ENCODE peak calls at places on chromosomes 5 and 9, in four cellular contexts. N is GM23338, Q is HCT116, T is hepatocyte. H is an unnamed sample.

GRCh38 chr5:7017004-7017770 is 304.0 kb downstream of the TENT4A start:
- DNase-seq in N (no peak), Q (no peak), T (no peak), H (no peak)

GRCh38 chr9:109558718-109559151 is 60.6 kb upstream of the PTPN3 start:
- DNase-seq in N (no peak), T (no peak), Q (no peak), H (no peak)

GRCh38 chr5:34970552-34970951 is 41.2 kb downstream of the DNAJC21 start:
- DNase-seq in Q (no peak), T (no peak), N (no peak), H (peak; percentile 8)

GRCh38 chr9:26034776-26035175 is 356.5 kb upstream of the TUSC1 start:
- DNase-seq in N (no peak), T (no peak), Q (no peak), H (no peak)

GRCh38 chr9:127555830-127556820 is 56.0 kb upstream of the STXBP1 start:
- DNase-seq in T (peak; percentile 80), N (no peak), Q (peak; percentile 80), H (no peak)

GRCh38 chr5:135714126-135714894 is 120.2 kb upstream of the SLC25A48 start:
- DNase-seq in Q (no peak), T (no peak), N (no peak), H (no peak)

GRCh38 chr5:168159425-168159824 is 132.0 kb upstream of the WWC1 start:
- DNase-seq in N (peak; percentile 84), Q (no peak), T (peak; percentile 53), H (peak; percentile 41)

GRCh38 chr5:1103505-1104326 is 8.1 kb downstream of the SLC12A7 start:
- DNase-seq in N (no peak), Q (no peak), T (peak; percentile 64), H (no peak)

GRCh38 chr9:121744002-121744686 is 92.7 kb downstream of the DAB2IP start:
- DNase-seq in N (peak; percentile 55), T (peak; percentile 73), Q (no peak), H (peak; percentile 46)

GRCh38 chr5:97547999-97548797 is 365.2 kb upstream of the RIOK2 start:
- DNase-seq in N (no peak), T (no peak), Q (no peak), H (no peak)

GRCh38 chr5:35213608-35214007 is 16.7 kb downstream of the PRLR start:
- DNase-seq in T (no peak), Q (no peak), N (no peak), H (no peak)

GRCh38 chr5:131635755-131636479 is 888 bp upstream of the RAPGEF6 start:
- DNase-seq in T (peak; percentile 9), N (peak; percentile 24), Q (no peak), H (no peak)

GRCh38 chr9:96478829-96479371 is 28.9 kb downstream of the HABP4 start:
- DNase-seq in N (no peak), T (no peak), Q (no peak), H (no peak)

GRCh38 chr5:72194846-72195245 is 87.6 kb downstream of the MAP1B start:
- DNase-seq in T (no peak), Q (no peak), N (no peak), H (no peak)

GRCh38 chr9:112562235-112562958 is 75.8 kb downstream of the KIAA1958 start:
- DNase-seq in Q (no peak), T (no peak), N (no peak), H (no peak)

GRCh38 chr5:154465169-154465568 is 12.9 kb downstream of the HAND1 start:
- DNase-seq in N (no peak), Q (peak; percentile 23), T (no peak), H (no peak)

GRCh38 chr5:149133795-149134777 is 7.2 kb upstream of the ABLIM3 start:
- DNase-seq in N (no peak), T (no peak), Q (peak; percentile 89), H (no peak)

GRCh38 chr9:83583151-83584014 is 39.6 kb upstream of the IDNK start:
- DNase-seq in Q (peak; percentile 48), N (peak; percentile 91), T (peak; percentile 76), H (peak; percentile 75)

GRCh38 chr9:16421534-16421933 is 448.9 kb downstream of the BNC2 start:
- DNase-seq in N (peak; percentile 57), T (no peak), Q (no peak), H (no peak)

GRCh38 chr5:160271396-160271795 is 41.0 kb downstream of the CCNJL start:
- DNase-seq in N (peak; percentile 62), T (peak; percentile 34), Q (no peak), H (peak; percentile 42)

GRCh38 chr5:150206780-150207115 is 16.9 kb downstream of the SLC6A7 start:
- DNase-seq in T (no peak), N (no peak), Q (no peak), H (no peak)

GRCh38 chr5:150210644-150211043 is 20.8 kb downstream of the SLC6A7 start:
- DNase-seq in N (no peak), Q (no peak), T (no peak), H (no peak)

GRCh38 chr5:150211156-150212030 is 21.5 kb downstream of the SLC6A7 start:
- DNase-seq in T (peak; percentile 39), N (peak; percentile 85), Q (no peak), H (no peak)

GRCh38 chr5:150208187-150209015 is 18.5 kb downstream of the SLC6A7 start:
- DNase-seq in Q (no peak), T (no peak), N (peak; percentile 22), H (peak; percentile 28)

GRCh38 chr5:150209020-150209635 is 19.3 kb downstream of the SLC6A7 start:
- DNase-seq in N (no peak), Q (no peak), T (no peak), H (peak; percentile 39)
- TF ChIP-seq EZH2phosphoT487 in N (no peak), Q (no peak), T (no peak), H (no peak)

DNA sequence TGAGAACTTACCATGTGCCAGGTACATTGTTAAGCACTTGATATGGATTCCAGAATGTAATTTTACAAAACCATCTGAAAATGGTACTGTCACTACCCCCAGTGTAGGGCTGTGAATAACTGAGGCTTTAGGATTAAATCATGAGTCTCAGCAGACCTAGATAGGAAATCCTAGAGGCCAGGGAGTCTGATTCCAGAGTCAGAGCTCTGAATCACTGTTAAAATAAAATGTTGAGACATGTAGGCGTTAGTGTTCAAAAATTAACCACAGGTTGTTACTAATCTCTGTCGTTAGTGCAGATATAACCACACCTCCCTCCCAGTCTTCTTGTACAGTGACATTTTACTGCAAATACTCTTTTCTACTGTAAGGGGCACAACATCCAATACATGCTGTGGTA is 1828.8 kb downstream of the MAT2B start:
- DNase-seq in N (no peak), Q (no peak), T (no peak), H (no peak)
- TF ChIP-seq EZH2phosphoT487 in N (no peak), Q (no peak), T (no peak), H (no peak)

GRCh38 chr5:111707624-111708165 is 49.3 kb downstream of the NREP start:
- DNase-seq in N (no peak), Q (no peak), T (no peak), H (no peak)

GRCh38 chr5:111704452-111705085 is 52.4 kb downstream of the NREP start:
- DNase-seq in N (no peak), T (no peak), Q (no peak), H (no peak)

GRCh38 chr5:111703662-111704061 is 53.3 kb downstream of the NREP start:
- DNase-seq in Q (no peak), N (no peak), T (no peak), H (no peak)

GRCh38 chr5:111706345-111706744 is 50.6 kb downstream of the NREP start:
- DNase-seq in N (no peak), T (peak; percentile 26), Q (no peak), H (no peak)
- TF ChIP-seq EZH2phosphoT487 in N (no peak), T (no peak), Q (no peak), H (no peak)

DNA sequence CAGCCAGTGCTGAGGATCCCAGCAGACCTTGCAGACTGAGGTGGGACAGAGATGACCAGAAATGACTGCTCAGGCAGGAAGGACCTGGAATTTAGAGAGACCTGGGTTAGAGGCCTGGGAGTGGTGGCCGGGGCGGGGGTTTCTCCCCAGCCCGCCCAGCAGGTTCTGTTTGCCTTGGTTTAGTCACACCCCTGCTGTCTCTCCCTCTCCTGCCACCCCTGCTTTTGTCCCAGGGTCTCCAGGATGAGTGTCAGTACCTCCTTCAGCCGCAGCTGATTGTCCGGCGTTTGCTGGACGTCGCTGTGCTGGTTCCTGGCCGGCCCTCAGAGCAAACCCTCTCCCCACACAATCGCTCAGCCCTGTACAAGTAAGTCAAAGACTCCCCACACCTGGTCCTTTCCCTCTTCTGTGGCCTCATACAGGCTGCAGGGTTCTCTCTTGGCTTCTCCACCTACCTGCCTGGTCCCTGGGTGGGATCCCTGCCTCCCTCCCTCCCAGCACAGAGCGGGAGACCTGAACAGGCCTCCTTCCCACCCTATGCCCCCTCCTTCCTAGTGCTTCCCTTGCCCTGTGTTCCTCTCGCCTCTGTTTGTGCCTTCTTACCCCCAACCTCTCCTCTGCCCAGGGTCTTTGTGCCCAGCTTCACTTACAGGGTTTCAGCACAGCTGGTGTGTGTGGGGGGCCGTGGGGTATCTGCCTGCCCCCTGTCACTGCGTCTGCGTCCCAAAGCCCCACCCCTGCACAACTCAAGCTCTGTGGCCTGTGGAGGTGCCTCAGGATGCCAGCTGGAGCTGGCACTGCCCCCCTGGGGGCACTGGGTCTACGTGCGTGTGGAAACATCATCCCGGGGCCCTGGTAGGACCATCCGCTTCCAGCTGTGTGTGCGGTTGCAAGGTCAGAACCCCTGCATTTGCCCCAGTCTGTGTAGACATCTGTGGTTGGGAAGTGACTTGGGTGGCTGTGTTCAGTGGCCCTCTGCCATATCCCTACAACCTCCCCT is 12.2 kb downstream of the TMEM8B start:
- DNase-seq in Q (no peak), T (no peak), N (no peak), H (no peak)
- TF ChIP-seq EZH2phosphoT487 in Q (no peak), T (no peak), N (no peak), H (no peak)

GRCh38 chr9:114486205-114486963 is 18.9 kb downstream of the WHRN start:
- DNase-seq in N (no peak), Q (no peak), T (no peak), H (no peak)
- TF ChIP-seq EZH2phosphoT487 in N (no peak), Q (no peak), T (no peak), H (no peak)

DNA sequence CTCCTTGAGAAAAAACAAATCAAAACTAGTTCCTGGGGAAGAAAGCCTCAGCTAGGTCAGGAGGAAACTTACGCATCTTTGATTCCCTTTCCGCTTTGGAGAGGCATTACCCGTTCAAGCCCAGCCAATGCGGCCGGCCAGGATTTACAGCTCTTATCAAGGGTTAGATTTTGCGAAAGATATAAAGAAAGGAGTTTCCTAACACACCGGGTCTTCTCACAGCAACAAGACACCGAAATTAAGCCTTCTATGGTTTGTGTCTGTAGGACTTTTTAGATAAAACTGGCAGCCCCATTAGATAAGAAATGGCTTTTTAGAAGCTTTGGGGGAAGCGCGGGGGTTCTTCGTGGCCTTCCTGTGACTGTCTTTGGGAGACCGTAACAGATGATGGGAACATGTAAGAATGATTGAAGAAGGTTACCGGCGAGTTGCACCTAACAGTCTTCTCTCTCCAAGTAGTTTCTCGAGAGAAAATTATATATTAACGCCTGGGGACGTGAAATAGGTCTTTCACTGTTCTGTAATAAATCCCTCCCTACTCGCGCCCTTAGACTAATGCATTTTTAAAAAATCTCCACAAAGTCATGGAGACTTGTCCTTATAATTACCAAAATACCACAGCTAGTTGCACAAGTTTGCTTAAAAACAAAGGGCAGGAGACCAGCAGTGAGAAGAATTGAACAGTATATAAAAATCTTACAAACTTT is 1.3 kb upstream of the ISL1 start:
- DNase-seq in Q (no peak), N (no peak), T (no peak), H (no peak)
- TF ChIP-seq EZH2phosphoT487 in Q (no peak), N (peak; percentile 12), T (peak; percentile 74), H (peak; percentile 83)